ENCODE peak calls at places on chromosomes 3 and 15, in six cellular contexts. One of them, this sample, is unnamed. For H3K27me3, the result is how much of the 10 kb centered on the place peaks cover.

GRCh38 chr15:101489633-101490407 is at the start of gene PCSK6:
- DNase-seq in CD8-positive, alpha-beta T cell: no peak
- DNase-seq in GM23248: peak
- DNase-seq in CD4-positive, alpha-beta T cell: no peak
- DNase-seq in cardiac muscle cell: peak
- DNase-seq in SK-N-SH: peak
- DNase-seq in this sample: no peak

GRCh38 chr3:8645717-8646116 is 1.1 kb upstream of the SSUH2 start:
- DNase-seq in CD8-positive, alpha-beta T cell: no peak
- DNase-seq in GM23248: no peak
- DNase-seq in CD4-positive, alpha-beta T cell: no peak
- DNase-seq in cardiac muscle cell: no peak
- DNase-seq in SK-N-SH: no peak
- DNase-seq in this sample: no peak

GRCh38 chr3:71453822-71454512 is 129.6 kb downstream of the FOXP1 start:
- DNase-seq in CD8-positive, alpha-beta T cell: no peak
- DNase-seq in GM23248: no peak
- DNase-seq in CD4-positive, alpha-beta T cell: no peak
- DNase-seq in cardiac muscle cell: no peak
- DNase-seq in SK-N-SH: no peak
- DNase-seq in this sample: no peak

GRCh38 chr3:34260991-34261365 is 462.5 kb downstream of the PDCD6IP start:
- DNase-seq in CD8-positive, alpha-beta T cell: no peak
- DNase-seq in GM23248: peak
- DNase-seq in CD4-positive, alpha-beta T cell: no peak
- DNase-seq in cardiac muscle cell: no peak
- DNase-seq in SK-N-SH: no peak
- DNase-seq in this sample: no peak

GRCh38 chr15:57167821-57168395 is 208.4 kb upstream of the CGNL1 start:
- DNase-seq in CD8-positive, alpha-beta T cell: no peak
- DNase-seq in GM23248: no peak
- DNase-seq in CD4-positive, alpha-beta T cell: no peak
- DNase-seq in cardiac muscle cell: peak
- DNase-seq in SK-N-SH: no peak
- DNase-seq in this sample: no peak

GRCh38 chr3:77814845-77815244 is 774.9 kb downstream of the ROBO2 start:
- DNase-seq in CD8-positive, alpha-beta T cell: no peak
- DNase-seq in GM23248: no peak
- DNase-seq in CD4-positive, alpha-beta T cell: no peak
- DNase-seq in cardiac muscle cell: no peak
- DNase-seq in SK-N-SH: no peak
- DNase-seq in this sample: no peak

GRCh38 chr3:101466465-101467309 is 46.3 kb downstream of the SENP7 start:
- DNase-seq in CD8-positive, alpha-beta T cell: no peak
- DNase-seq in GM23248: no peak
- DNase-seq in CD4-positive, alpha-beta T cell: peak
- DNase-seq in cardiac muscle cell: peak
- DNase-seq in SK-N-SH: no peak
- DNase-seq in this sample: no peak

GRCh38 chr3:63845215-63845614 is 18.4 kb downstream of the THOC7 start:
- DNase-seq in CD8-positive, alpha-beta T cell: no peak
- DNase-seq in GM23248: no peak
- DNase-seq in CD4-positive, alpha-beta T cell: no peak
- DNase-seq in cardiac muscle cell: no peak
- DNase-seq in SK-N-SH: no peak
- DNase-seq in this sample: no peak

GRCh38 chr3:12891985-12892839 is 50.8 kb upstream of the RPL32 start:
- DNase-seq in CD8-positive, alpha-beta T cell: no peak
- DNase-seq in GM23248: peak
- DNase-seq in CD4-positive, alpha-beta T cell: no peak
- DNase-seq in cardiac muscle cell: peak
- DNase-seq in SK-N-SH: peak
- DNase-seq in this sample: peak

GRCh38 chr3:11662392-11662990 is 18.8 kb upstream of the VGLL4 start:
- DNase-seq in CD8-positive, alpha-beta T cell: no peak
- DNase-seq in GM23248: peak
- DNase-seq in CD4-positive, alpha-beta T cell: no peak
- DNase-seq in cardiac muscle cell: peak
- DNase-seq in SK-N-SH: no peak
- DNase-seq in this sample: no peak

GRCh38 chr15:88803920-88804247 is 648 bp downstream of the ACAN start:
- DNase-seq in CD8-positive, alpha-beta T cell: no peak
- DNase-seq in GM23248: no peak
- DNase-seq in CD4-positive, alpha-beta T cell: no peak
- DNase-seq in cardiac muscle cell: no peak
- DNase-seq in SK-N-SH: no peak
- DNase-seq in this sample: no peak
- H3K27me3 ChIP-seq in CD8-positive, alpha-beta T cell: under half
- H3K27me3 ChIP-seq in GM23248: under half
- H3K27me3 ChIP-seq in CD4-positive, alpha-beta T cell: half or more
- H3K27me3 ChIP-seq in cardiac muscle cell: half or more
- H3K27me3 ChIP-seq in SK-N-SH: under half
- H3K27me3 ChIP-seq in this sample: under half

DNA sequence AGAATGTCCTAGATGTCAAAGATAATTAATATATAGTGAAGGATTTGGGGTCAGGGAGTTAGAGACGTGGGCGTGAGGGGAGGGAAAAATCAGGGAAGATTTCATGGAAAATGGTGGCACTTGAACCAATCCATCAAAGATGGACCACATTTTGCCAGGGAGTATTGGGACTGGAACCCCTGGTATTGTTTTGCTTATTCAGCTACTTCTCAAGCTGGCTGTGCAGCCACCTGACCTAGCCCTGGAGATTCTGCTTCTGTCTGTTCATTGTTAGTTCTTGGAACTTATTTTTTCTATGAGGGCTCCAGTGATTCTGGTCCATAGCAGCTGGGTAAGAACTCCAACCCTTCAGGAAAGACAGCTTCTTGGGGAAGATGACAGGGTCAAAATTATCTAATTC is 3.3 kb upstream of the THRB start:
- DNase-seq in CD8-positive, alpha-beta T cell: no peak
- DNase-seq in GM23248: no peak
- DNase-seq in CD4-positive, alpha-beta T cell: no peak
- DNase-seq in cardiac muscle cell: no peak
- DNase-seq in SK-N-SH: no peak
- DNase-seq in this sample: no peak
- H3K27me3 ChIP-seq in CD8-positive, alpha-beta T cell: under half
- H3K27me3 ChIP-seq in GM23248: under half
- H3K27me3 ChIP-seq in CD4-positive, alpha-beta T cell: under half
- H3K27me3 ChIP-seq in cardiac muscle cell: under half
- H3K27me3 ChIP-seq in SK-N-SH: under half
- H3K27me3 ChIP-seq in this sample: under half

GRCh38 chr3:14343338-14344112 is 58.9 kb upstream of the SLC6A6 start:
- DNase-seq in CD8-positive, alpha-beta T cell: no peak
- DNase-seq in GM23248: peak
- DNase-seq in CD4-positive, alpha-beta T cell: no peak
- DNase-seq in cardiac muscle cell: no peak
- DNase-seq in SK-N-SH: no peak
- DNase-seq in this sample: no peak

GRCh38 chr3:14345496-14346150 is 56.8 kb upstream of the SLC6A6 start:
- DNase-seq in CD8-positive, alpha-beta T cell: no peak
- DNase-seq in GM23248: peak
- DNase-seq in CD4-positive, alpha-beta T cell: no peak
- DNase-seq in cardiac muscle cell: peak
- DNase-seq in SK-N-SH: no peak
- DNase-seq in this sample: no peak

GRCh38 chr3:14346642-14347041 is 55.8 kb upstream of the SLC6A6 start:
- DNase-seq in CD8-positive, alpha-beta T cell: no peak
- DNase-seq in GM23248: no peak
- DNase-seq in CD4-positive, alpha-beta T cell: no peak
- DNase-seq in cardiac muscle cell: no peak
- DNase-seq in SK-N-SH: no peak
- DNase-seq in this sample: no peak

GRCh38 chr3:14346191-14346590 is 56.2 kb upstream of the SLC6A6 start:
- DNase-seq in CD8-positive, alpha-beta T cell: no peak
- DNase-seq in GM23248: no peak
- DNase-seq in CD4-positive, alpha-beta T cell: no peak
- DNase-seq in cardiac muscle cell: no peak
- DNase-seq in SK-N-SH: no peak
- DNase-seq in this sample: no peak

DNA sequence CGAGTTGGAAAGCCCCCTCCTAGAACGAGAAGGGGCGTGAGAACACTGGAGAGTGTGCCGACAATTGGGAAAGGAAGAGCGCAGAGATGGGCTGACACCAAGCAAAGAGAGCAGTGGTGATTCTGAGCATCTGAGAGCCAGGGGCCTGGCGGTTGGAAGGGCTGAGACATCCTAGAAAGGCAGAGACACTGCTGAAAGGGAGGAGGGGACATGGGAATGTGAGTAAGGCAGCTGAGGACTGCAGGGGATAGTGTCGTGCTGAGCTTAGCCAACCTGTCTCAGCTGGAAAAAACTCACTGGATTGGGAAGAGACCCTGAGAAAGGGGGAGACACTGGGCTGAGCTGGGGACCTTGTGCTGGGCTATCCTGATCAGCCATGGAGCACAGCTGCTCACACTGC is 58.1 kb upstream of the SLC6A6 start:
- DNase-seq in CD8-positive, alpha-beta T cell: no peak
- DNase-seq in GM23248: no peak
- DNase-seq in CD4-positive, alpha-beta T cell: no peak
- DNase-seq in cardiac muscle cell: no peak
- DNase-seq in SK-N-SH: no peak
- DNase-seq in this sample: no peak
- H3K27me3 ChIP-seq in CD8-positive, alpha-beta T cell: under half
- H3K27me3 ChIP-seq in GM23248: under half
- H3K27me3 ChIP-seq in CD4-positive, alpha-beta T cell: under half
- H3K27me3 ChIP-seq in cardiac muscle cell: under half
- H3K27me3 ChIP-seq in SK-N-SH: under half
- H3K27me3 ChIP-seq in this sample: under half

GRCh38 chr15:73755481-73755880 is 2.3 kb upstream of the INSYN1 start:
- DNase-seq in CD8-positive, alpha-beta T cell: no peak
- DNase-seq in GM23248: no peak
- DNase-seq in CD4-positive, alpha-beta T cell: no peak
- DNase-seq in cardiac muscle cell: no peak
- DNase-seq in SK-N-SH: peak
- DNase-seq in this sample: no peak

GRCh38 chr15:73757571-73757970 is 4.4 kb upstream of the INSYN1 start:
- DNase-seq in CD8-positive, alpha-beta T cell: no peak
- DNase-seq in GM23248: no peak
- DNase-seq in CD4-positive, alpha-beta T cell: no peak
- DNase-seq in cardiac muscle cell: no peak
- DNase-seq in SK-N-SH: no peak
- DNase-seq in this sample: no peak

GRCh38 chr15:73755946-73756345 is 2.8 kb upstream of the INSYN1 start:
- DNase-seq in CD8-positive, alpha-beta T cell: no peak
- DNase-seq in GM23248: no peak
- DNase-seq in CD4-positive, alpha-beta T cell: no peak
- DNase-seq in cardiac muscle cell: no peak
- DNase-seq in SK-N-SH: no peak
- DNase-seq in this sample: no peak

GRCh38 chr15:73756390-73756789 is 3.2 kb upstream of the INSYN1 start:
- DNase-seq in CD8-positive, alpha-beta T cell: no peak
- DNase-seq in GM23248: no peak
- DNase-seq in CD4-positive, alpha-beta T cell: no peak
- DNase-seq in cardiac muscle cell: no peak
- DNase-seq in SK-N-SH: no peak
- DNase-seq in this sample: no peak

DNA sequence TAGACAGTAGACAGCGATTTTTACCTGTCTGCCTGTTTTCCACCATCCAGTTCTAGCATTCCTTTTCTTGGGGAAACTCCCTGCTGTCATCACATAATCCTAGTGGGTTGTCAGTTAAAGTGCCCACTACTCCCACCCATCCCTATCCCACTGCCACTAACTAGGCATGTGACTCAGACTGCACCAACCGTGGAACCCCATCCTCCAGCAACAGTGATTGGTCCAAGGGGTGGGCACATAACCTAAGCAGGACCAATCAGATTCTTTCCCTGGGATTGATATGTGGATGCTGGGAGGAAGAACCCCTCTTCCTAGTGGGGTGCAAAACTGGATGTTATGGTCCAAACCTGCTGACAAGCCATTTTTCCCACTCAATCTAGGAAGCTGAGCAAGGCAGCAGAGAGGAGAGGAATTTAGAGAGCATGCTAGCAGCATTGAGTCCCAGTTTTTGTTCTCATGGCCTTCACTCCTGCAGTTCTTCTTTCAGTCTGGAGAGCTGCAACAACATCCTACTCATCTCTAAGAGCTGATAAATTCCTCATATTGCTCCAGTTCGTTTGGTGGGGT is 3.9 kb upstream of the INSYN1 start:
- DNase-seq in CD8-positive, alpha-beta T cell: no peak
- DNase-seq in GM23248: no peak
- DNase-seq in CD4-positive, alpha-beta T cell: no peak
- DNase-seq in cardiac muscle cell: no peak
- DNase-seq in SK-N-SH: no peak
- DNase-seq in this sample: no peak
- H3K27me3 ChIP-seq in CD8-positive, alpha-beta T cell: under half
- H3K27me3 ChIP-seq in GM23248: under half
- H3K27me3 ChIP-seq in CD4-positive, alpha-beta T cell: under half
- H3K27me3 ChIP-seq in cardiac muscle cell: under half
- H3K27me3 ChIP-seq in SK-N-SH: under half
- H3K27me3 ChIP-seq in this sample: under half

GRCh38 chr3:35685153-35685552 is 45.8 kb downstream of the ARPP21 start:
- DNase-seq in CD8-positive, alpha-beta T cell: no peak
- DNase-seq in GM23248: no peak
- DNase-seq in CD4-positive, alpha-beta T cell: no peak
- DNase-seq in cardiac muscle cell: no peak
- DNase-seq in SK-N-SH: no peak
- DNase-seq in this sample: no peak
- H3K27me3 ChIP-seq in CD8-positive, alpha-beta T cell: under half
- H3K27me3 ChIP-seq in GM23248: under half
- H3K27me3 ChIP-seq in CD4-positive, alpha-beta T cell: under half
- H3K27me3 ChIP-seq in cardiac muscle cell: under half
- H3K27me3 ChIP-seq in SK-N-SH: under half
- H3K27me3 ChIP-seq in this sample: under half

DNA sequence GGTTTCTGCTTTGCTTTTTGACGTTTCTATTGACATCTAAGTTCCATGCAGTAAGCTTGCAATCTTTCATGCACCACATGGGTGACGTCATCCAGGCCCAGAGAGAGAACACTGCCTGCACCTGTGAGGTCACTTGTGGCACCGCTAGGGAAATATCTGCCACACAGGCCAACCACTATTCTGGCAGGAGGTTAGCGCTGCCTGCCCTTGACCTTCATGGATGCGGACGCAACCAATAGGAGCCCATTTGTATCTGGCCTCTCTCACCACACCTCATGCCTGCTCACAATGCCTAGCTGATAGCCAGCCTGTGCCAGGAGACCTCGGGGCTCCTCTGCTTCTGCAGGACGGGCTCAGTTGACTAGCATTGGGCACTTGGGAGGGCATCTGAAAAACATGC is 55.8 kb upstream of the PRR23E start:
- DNase-seq in CD8-positive, alpha-beta T cell: no peak
- DNase-seq in GM23248: no peak
- DNase-seq in CD4-positive, alpha-beta T cell: no peak
- DNase-seq in cardiac muscle cell: no peak
- DNase-seq in SK-N-SH: no peak
- DNase-seq in this sample: no peak
- H3K27me3 ChIP-seq in CD8-positive, alpha-beta T cell: under half
- H3K27me3 ChIP-seq in GM23248: under half
- H3K27me3 ChIP-seq in CD4-positive, alpha-beta T cell: under half
- H3K27me3 ChIP-seq in cardiac muscle cell: under half
- H3K27me3 ChIP-seq in SK-N-SH: under half
- H3K27me3 ChIP-seq in this sample: under half

This sample was measured in breast epithelium.